ENCODE peak calls at places on chromosomes 12 and 14, in ten cellular contexts. Z is HT1080; M is AML-193; F is head of caudate nucleus; W is T-helper 1 cell; B is T-cell; P is NCI-H1436; D is activated CD8-positive, alpha-beta memory T cell treated with anti-CD3 and anti-CD28 coated beads, Interleukin-2, amount 50 U/mL, for 4 hours; T is nephron progenitor cell; L is transverse colon. J is an unnamed sample.
A peak's percentile ranks its signal among the peaks of the same experiment; 100 is the strongest.

GRCh38 chr12:94145231-94145979 is 3.0 kb upstream of the PLXNC1 start:
- DNase-seq in Z (peak; percentile 43), M (peak; percentile 57), F (no peak), W (peak; percentile 36), B (no peak), P (no peak), D (no peak), T (no peak), L (no peak), J (peak; percentile 28)

GRCh38 chr12:113073586-113073985 is 17.1 kb downstream of the DTX1 start:
- DNase-seq in Z (no peak), M (no peak), F (no peak), W (no peak), B (no peak), P (no peak), D (no peak), T (no peak), L (no peak), J (no peak)

GRCh38 chr14:65933400-65934068 is 521.0 kb downstream of the FUT8 start:
- DNase-seq in Z (no peak), M (no peak), F (no peak), W (no peak), B (no peak), P (no peak), D (no peak), T (no peak), L (no peak), J (peak; percentile 37)

GRCh38 chr12:10194160-10194559 is 15.3 kb downstream of the TMEM52B start:
- DNase-seq in Z (no peak), M (no peak), F (no peak), W (no peak), B (no peak), P (no peak), D (no peak), T (no peak), L (no peak), J (no peak)

GRCh38 chr12:109020750-109021380 is at the start of gene SVOP:
- DNase-seq in Z (peak; percentile 73), M (no peak), F (peak; percentile 87), W (peak; percentile 10), B (peak; percentile 4), P (peak; percentile 72), D (peak; percentile 22), T (peak; percentile 99), L (peak; percentile 70), J (peak; percentile 94)

GRCh38 chr12:47397664-47398281 is 308.1 kb downstream of the RPAP3 start:
- DNase-seq in Z (peak; percentile 70), M (peak; percentile 45), F (no peak), W (peak; percentile 75), B (peak; percentile 23), P (no peak), D (peak; percentile 30), T (no peak), L (no peak), J (peak; percentile 87)

GRCh38 chr12:66688836-66689439 is 10.1 kb upstream of the GRIP1 start:
- DNase-seq in Z (peak; percentile 47), M (peak; percentile 25), F (peak; percentile 35), W (peak; percentile 9), B (peak; percentile 24), P (peak; percentile 56), D (peak; percentile 28), T (peak; percentile 57), L (peak; percentile 22), J (peak; percentile 46)

GRCh38 chr12:72256725-72257124 is 15.4 kb upstream of the TRHDE start:
- DNase-seq in Z (no peak), M (no peak), F (no peak), W (no peak), B (no peak), P (no peak), D (no peak), T (no peak), L (no peak), J (no peak)

GRCh38 chr12:106033161-106033675 is 105.5 kb downstream of the NUAK1 start:
- DNase-seq in Z (no peak), M (no peak), F (no peak), W (no peak), B (no peak), P (no peak), D (no peak), T (no peak), L (no peak), J (no peak)

GRCh38 chr14:34484726-34485125 is 22.7 kb upstream of the SPTSSA start:
- DNase-seq in Z (no peak), M (no peak), F (no peak), W (no peak), B (no peak), P (no peak), D (no peak), T (no peak), L (no peak), J (no peak)

GRCh38 chr14:50353126-50353525 is 41.0 kb downstream of the DMAC2L start:
- DNase-seq in Z (no peak), M (no peak), F (no peak), W (no peak), B (no peak), P (no peak), D (no peak), T (no peak), L (no peak), J (no peak)

GRCh38 chr12:7557227-7557626 is 53.6 kb upstream of the CD163 start:
- DNase-seq in Z (no peak), M (peak; percentile 69), F (no peak), W (no peak), B (no peak), P (no peak), D (no peak), T (no peak), L (no peak), J (no peak)

GRCh38 chr14:79825046-79825521 is 386.2 kb downstream of the DIO2 start:
- DNase-seq in Z (peak; percentile 51), M (no peak), F (peak; percentile 72), W (no peak), B (no peak), P (no peak), D (no peak), T (no peak), L (no peak), J (peak; percentile 77)

GRCh38 chr14:32453857-32454810 is 125.0 kb downstream of the AKAP6 start:
- DNase-seq in Z (no peak), M (no peak), F (no peak), W (no peak), B (no peak), P (no peak), D (no peak), T (no peak), L (no peak), J (no peak)

GRCh38 chr14:96224480-96225096 is 19.9 kb downstream of the BDKRB2 start:
- DNase-seq in Z (no peak), M (no peak), F (no peak), W (no peak), B (no peak), P (no peak), D (no peak), T (no peak), L (peak; percentile 69), J (no peak)

GRCh38 chr14:99129211-99129696 is 142.7 kb downstream of the BCL11B start:
- DNase-seq in Z (no peak), M (no peak), F (no peak), W (no peak), B (no peak), P (no peak), D (peak; percentile 6), T (no peak), L (no peak), J (no peak)

GRCh38 chr12:87801860-87802720 is 227.1 kb downstream of the C12orf50 start:
- DNase-seq in Z (peak; percentile 30), M (no peak), F (no peak), W (no peak), B (no peak), P (no peak), D (no peak), T (no peak), L (no peak), J (peak; percentile 40)

GRCh38 chr12:52865090-52865944 is 16.5 kb upstream of the KRT78 start:
- DNase-seq in Z (peak; percentile 78), M (peak; percentile 34), F (peak; percentile 49), W (no peak), B (no peak), P (peak; percentile 39), D (no peak), T (peak; percentile 86), L (peak; percentile 80), J (peak; percentile 83)

GRCh38 chr12:13173012-13173441 is 23.5 kb upstream of the EMP1 start:
- DNase-seq in Z (no peak), M (no peak), F (no peak), W (no peak), B (no peak), P (no peak), D (no peak), T (no peak), L (no peak), J (peak; percentile 68)

GRCh38 chr14:103284574-103285467 is 49.2 kb upstream of the EIF5 start:
- DNase-seq in Z (peak; percentile 33), M (no peak), F (no peak), W (no peak), B (no peak), P (no peak), D (no peak), T (no peak), L (no peak), J (peak; percentile 41)

GRCh38 chr12:31315779-31316465 is 10.0 kb downstream of the SINHCAF start:
- DNase-seq in Z (no peak), M (no peak), F (no peak), W (no peak), B (no peak), P (no peak), D (no peak), T (no peak), L (no peak), J (no peak)

GRCh38 chr12:46187023-46187422 is 81.8 kb downstream of the SLC38A1 start:
- DNase-seq in Z (peak; percentile 54), M (no peak), F (no peak), W (no peak), B (no peak), P (peak; percentile 21), D (no peak), T (no peak), L (no peak), J (peak; percentile 88)

GRCh38 chr14:61188196-61188595 is 92.9 kb downstream of the TMEM30B start:
- DNase-seq in Z (no peak), M (no peak), F (no peak), W (peak; percentile 43), B (peak; percentile 3), P (no peak), D (no peak), T (peak; percentile 26), L (no peak), J (peak; percentile 52)

GRCh38 chr14:54686219-54686870 is 119.4 kb downstream of the SAMD4A start:
- DNase-seq in Z (peak; percentile 44), M (no peak), F (peak; percentile 57), W (no peak), B (no peak), P (no peak), D (no peak), T (no peak), L (no peak), J (no peak)

GRCh38 chr12:90515199-90516175 is 439.5 kb downstream of the CCER1 start:
- DNase-seq in Z (peak; percentile 2), M (no peak), F (no peak), W (peak; percentile 20), B (no peak), P (no peak), D (no peak), T (no peak), L (no peak), J (no peak)

GRCh38 chr14:77260631-77261030 is 10.4 kb downstream of the NGB start:
- DNase-seq in Z (no peak), M (no peak), F (no peak), W (no peak), B (no peak), P (no peak), D (no peak), T (no peak), L (no peak), J (peak; percentile 10)

J was measured in cardiac muscle cell.